ENCODE peak calls at places on chromosomes 11 and 22, in four cellular contexts. S is H9, F is mesendoderm, T is neuronal stem cell. O is an unnamed sample.

GRCh38 chr11:133988686-133989410 is 32.1 kb upstream of the IGSF9B start:
- DNase-seq in T (no peak), F (no peak), S (no peak), O (no peak)

GRCh38 chr22:37501610-37502341 is 15.6 kb upstream of the MFNG start:
- DNase-seq in F (peak; percentile 49), T (no peak), S (no peak), O (peak; percentile 84)

GRCh38 chr22:17838180-17838865 is 64.1 kb upstream of the BID start:
- DNase-seq in F (no peak), T (no peak), S (no peak), O (no peak)

GRCh38 chr11:43947003-43947500 is 4.6 kb downstream of the C11orf96 start:
- DNase-seq in T (no peak), S (peak; percentile 71), F (peak; percentile 83), O (peak; percentile 88)

GRCh38 chr22:47647181-47647580 is 884.7 kb downstream of the TBC1D22A start:
- DNase-seq in S (no peak), T (no peak), F (no peak), O (no peak)

GRCh38 chr11:113270080-113270479 is 44.3 kb upstream of the TTC12 start:
- DNase-seq in T (no peak), S (no peak), F (no peak), O (no peak)

GRCh38 chr11:131998020-131998419 is 627.6 kb downstream of the NTM start:
- DNase-seq in S (no peak), T (no peak), F (no peak), O (no peak)

GRCh38 chr11:742571-743201 is 4.6 kb upstream of the TALDO1 start:
- DNase-seq in S (no peak), T (no peak), F (no peak), O (no peak)

GRCh38 chr11:72969894-72970335 is 155.7 kb downstream of the ATG16L2 start:
- DNase-seq in T (no peak), F (no peak), S (no peak), O (peak; percentile 71)

DNA sequence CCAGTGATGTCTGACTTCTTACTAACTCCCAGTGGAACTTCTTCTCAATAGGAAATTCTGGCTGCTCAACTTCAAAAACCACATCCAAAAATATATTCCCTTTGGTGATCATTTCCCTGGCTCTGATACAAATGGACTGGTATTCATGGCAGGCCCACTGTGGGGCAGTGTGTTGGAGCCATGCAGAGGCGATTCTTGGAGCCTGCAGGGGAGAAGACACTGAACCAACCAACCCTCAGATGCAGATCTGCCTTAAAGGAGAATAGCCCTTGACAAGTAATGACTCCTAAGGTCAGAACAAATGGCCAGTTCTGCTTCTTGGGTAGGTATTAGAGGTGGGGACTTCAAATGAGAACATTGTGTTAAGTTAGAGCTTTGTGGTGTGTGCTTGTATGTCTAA is 12.2 kb downstream of the OR4D9 start:
- DNase-seq in F (peak; percentile 31), S (no peak), T (no peak), O (no peak)
- H2BK5ac ChIP-seq in F (no peak overlapping the region), S (no peak overlapping the region), T (no peak overlapping the region), O (no peak overlapping the region)

DNA sequence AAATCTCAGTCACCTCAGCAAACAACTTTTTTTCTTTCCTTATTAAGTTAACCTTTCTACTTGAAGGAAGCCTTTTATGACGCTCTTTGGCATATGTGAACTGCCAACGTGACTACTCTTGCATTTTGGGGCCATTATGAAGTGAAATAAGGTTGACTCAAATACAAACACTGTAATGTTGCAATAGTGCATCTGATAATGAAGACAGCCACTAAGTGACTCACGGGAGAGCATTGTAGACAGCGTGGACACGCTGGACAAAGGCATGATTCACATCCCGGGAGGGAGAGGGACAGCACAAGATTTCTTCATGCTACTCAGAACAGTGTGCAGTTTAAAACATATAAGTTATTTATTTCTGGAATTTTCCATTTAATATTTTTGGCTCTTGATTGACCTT is 560.8 kb downstream of the ETS1 start:
- DNase-seq in T (no peak), F (no peak), S (no peak), O (peak; percentile 98)
- H2BK5ac ChIP-seq in T (no peak overlapping the region), F (no peak overlapping the region), S (no peak overlapping the region), O (no peak overlapping the region)

GRCh38 chr11:47494996-47495855 is 46.3 kb upstream of the RAPSN start:
- DNase-seq in T (no peak), F (peak; percentile 35), S (no peak), O (peak; percentile 79)
- H2BK5ac ChIP-seq in T (no peak overlapping the region), F (no peak overlapping the region), S (no peak overlapping the region), O (no peak overlapping the region)

GRCh38 chr11:109193880-109194279 is 228.1 kb upstream of the C11orf87 start:
- DNase-seq in T (no peak), F (no peak), S (no peak), O (no peak)
- H2BK5ac ChIP-seq in T (no peak overlapping the region), F (no peak overlapping the region), S (no peak overlapping the region), O (no peak overlapping the region)

GRCh38 chr22:43153916-43154315 is 2.6 kb downstream of the TSPO start:
- DNase-seq in T (no peak), S (no peak), F (no peak), O (peak; percentile 21)

GRCh38 chr22:43151251-43152000 is at the start of gene TSPO:
- DNase-seq in S (peak; percentile 60), F (peak; percentile 9), T (peak; percentile 14), O (peak; percentile 52)

GRCh38 chr22:43150731-43151206 is 590 bp upstream of the TSPO start:
- DNase-seq in F (no peak), T (no peak), S (peak; percentile 23), O (no peak)

GRCh38 chr22:43152001-43152354 is 619 bp downstream of the TSPO start:
- DNase-seq in S (no peak), T (no peak), F (peak; percentile 19), O (no peak)

GRCh38 chr22:43152355-43153071 is 1.2 kb downstream of the TSPO start:
- DNase-seq in F (peak; percentile 11), T (no peak), S (no peak), O (peak; percentile 55)
- H2BK5ac ChIP-seq in F (no peak overlapping the region), T (peak overlapping the region; percentile 90), S (no peak overlapping the region), O (no peak overlapping the region)

DNA sequence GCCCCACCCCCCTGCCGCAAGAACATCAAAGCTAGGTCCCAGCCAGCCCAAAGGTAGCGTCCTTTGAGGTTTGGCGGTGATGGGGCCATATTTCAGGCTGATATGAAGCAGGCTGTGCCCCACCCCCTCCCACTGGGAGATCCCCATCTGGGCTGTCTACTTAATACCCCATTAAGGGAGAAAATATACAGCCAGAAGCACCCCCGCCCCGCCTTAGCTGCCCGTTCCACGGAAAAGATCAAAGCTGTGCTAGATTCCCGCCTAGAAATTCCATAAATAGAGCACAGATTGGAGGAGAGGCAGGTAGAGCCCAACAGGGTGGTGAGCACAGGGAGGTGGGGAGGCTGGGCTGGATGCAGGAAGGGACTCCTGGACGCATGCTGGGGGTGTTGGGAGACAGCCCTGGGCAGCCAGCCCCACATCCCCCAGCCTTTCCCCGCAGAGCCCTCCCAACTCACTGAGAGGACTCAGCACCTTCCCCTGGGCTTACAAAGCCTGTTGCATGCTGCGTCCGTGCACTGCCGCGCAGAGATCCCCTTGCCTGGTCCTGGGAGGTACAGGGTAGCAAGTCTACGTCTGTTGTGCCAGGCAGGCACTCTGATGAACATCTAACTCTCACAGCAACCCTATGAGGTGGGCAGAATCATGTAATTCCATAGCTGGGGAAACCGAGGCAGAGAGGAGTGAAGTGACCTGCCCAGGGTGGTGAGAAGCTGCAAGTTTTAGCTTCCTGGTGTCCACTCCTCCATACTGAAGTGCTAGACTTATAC is 33.8 kb upstream of the TCF20 start:
- DNase-seq in T (no peak), F (no peak), S (no peak), O (no peak)
- H2BK5ac ChIP-seq in T (peak overlapping the region; percentile 50), F (no peak overlapping the region), S (no peak overlapping the region), O (no peak overlapping the region)

GRCh38 chr11:34234086-34234740 is 123.6 kb downstream of the ABTB2 start:
- DNase-seq in F (peak; percentile 96), S (peak; percentile 87), T (no peak), O (peak; percentile 78)
- H2BK5ac ChIP-seq in F (peak overlapping the region; percentile 42), S (no peak overlapping the region), T (no peak overlapping the region), O (no peak overlapping the region)

DNA sequence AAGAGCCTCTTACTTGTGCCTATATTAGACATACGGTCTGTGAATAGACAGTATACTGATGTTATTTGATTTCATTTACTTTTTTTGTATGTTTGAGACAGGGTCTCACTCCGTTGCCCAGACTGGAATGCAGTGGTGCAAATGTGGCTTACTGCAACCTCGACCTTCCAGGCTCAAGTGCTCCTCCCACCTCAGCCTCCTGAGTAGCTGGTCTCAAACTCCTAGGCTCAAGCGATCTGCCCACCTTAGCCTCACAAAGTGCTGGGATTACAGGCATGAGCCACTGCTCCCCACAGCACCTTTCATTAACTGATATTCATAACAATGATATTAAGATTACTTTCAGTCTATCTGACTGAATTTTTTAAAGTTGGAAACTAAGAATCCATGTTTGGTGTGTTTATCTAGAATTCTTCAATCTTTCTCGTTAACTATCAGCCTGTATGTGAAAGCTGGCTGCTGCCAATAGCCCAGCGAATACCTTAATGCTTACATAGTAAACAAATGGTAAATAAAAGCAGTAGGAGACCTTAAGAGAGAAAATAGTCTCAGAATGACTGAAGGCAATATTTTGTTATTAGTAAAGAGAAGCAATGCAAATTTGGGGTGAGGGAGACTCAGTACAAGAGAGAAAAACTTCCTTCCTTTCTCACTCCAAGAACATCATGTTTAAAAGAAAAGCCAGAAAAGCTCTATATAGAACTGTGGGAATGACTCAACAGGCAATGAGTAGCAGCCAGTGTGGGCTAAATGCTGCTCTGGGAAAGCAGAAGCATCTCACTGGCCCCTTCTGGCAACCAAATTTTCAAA is 101.9 kb downstream of the MRTFA start:
- DNase-seq in S (peak; percentile 51), T (no peak), F (peak; percentile 76), O (peak; percentile 82)
- H2BK5ac ChIP-seq in S (no peak overlapping the region), T (no peak overlapping the region), F (no peak overlapping the region), O (no peak overlapping the region)

GRCh38 chr11:14288189-14288935 is 70.6 kb downstream of the RRAS2 start:
- DNase-seq in F (no peak), T (no peak), S (no peak), O (peak; percentile 82)
- H2BK5ac ChIP-seq in F (no peak overlapping the region), T (no peak overlapping the region), S (no peak overlapping the region), O (peak overlapping the region; percentile 66)

DNA sequence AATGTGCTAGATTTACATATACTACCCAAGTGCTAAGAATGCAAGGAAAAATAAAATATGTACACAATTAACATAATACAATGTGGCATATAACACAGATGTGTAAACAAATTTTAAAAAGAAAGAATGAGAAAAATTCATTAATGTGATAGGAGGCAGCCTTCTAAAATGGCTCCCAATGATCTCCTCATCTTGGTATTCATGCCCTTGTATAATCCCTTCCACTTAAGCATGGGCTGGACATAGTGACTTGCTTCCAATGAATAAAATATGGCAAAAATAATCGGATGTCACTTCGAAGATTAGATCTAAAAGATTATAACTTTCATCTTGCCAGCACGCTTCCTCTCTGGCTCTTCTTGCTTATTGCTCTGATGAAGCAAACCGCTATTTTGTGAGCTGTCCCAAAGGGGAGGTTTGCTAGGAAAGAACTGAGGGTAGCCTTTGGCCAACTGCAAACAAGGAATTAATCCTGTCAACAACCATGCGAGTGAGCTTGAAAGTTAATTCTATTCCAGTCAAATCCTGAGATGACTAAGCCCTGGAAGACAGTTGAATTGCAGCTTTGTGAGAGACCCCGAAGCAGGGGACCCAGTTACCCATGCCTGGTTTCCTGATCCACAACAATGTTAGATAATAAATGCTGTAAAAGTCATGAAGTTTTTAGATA is 10.1 kb upstream of the RNF141 start:
- DNase-seq in T (no peak), F (no peak), S (no peak), O (no peak)
- H2BK5ac ChIP-seq in T (no peak overlapping the region), F (no peak overlapping the region), S (no peak overlapping the region), O (no peak overlapping the region)